ENCODE peak calls at places on chromosomes 2 and 18, in six cellular contexts. R is cardiac fibroblast, A is OCI-LY7, K is spleen, D is fibroblast of mammary gland, N is HepG2. L is an unnamed sample.

GRCh38 chr18:57084331-57085298 is 62.3 kb upstream of the BOD1L2 start:
- DNase-seq in A (peak), R (no peak), D (no peak), N (no peak), K (no peak), L (peak)

GRCh38 chr2:209642146-209642815 is 129.4 kb upstream of the UNC80 start:
- DNase-seq in R (peak), D (peak), K (no peak), N (no peak), A (no peak), L (no peak)

GRCh38 chr2:26511466-26511865 is 33.5 kb upstream of the OTOF start:
- DNase-seq in K (peak), R (no peak), N (no peak), A (no peak), D (no peak), L (no peak)

GRCh38 chr2:138115664-138116063 is 151.4 kb downstream of the HNMT start:
- DNase-seq in D (peak), A (no peak), K (no peak), R (peak), N (no peak), L (no peak)

GRCh38 chr2:126723281-126723815 is 67.4 kb downstream of the GYPC start:
- DNase-seq in R (no peak), A (no peak), N (no peak), K (no peak), D (no peak), L (no peak)

GRCh38 chr2:143877056-143877455 is 642.9 kb downstream of the ZEB2 start:
- DNase-seq in D (no peak), A (no peak), K (no peak), N (no peak), R (no peak), L (no peak)

GRCh38 chr2:79223539-79223938 is 64.0 kb upstream of the REG3A start:
- DNase-seq in N (no peak), K (no peak), R (no peak), A (no peak), D (no peak), L (no peak)

GRCh38 chr18:28175047-28175929 is 1.6 kb downstream of the CDH2 start:
- DNase-seq in A (no peak), D (peak), N (peak), R (peak), K (peak), L (no peak)

GRCh38 chr2:78615956-78616355 is 409.5 kb upstream of the REG3G start:
- DNase-seq in R (no peak), N (no peak), K (no peak), A (no peak), D (no peak), L (no peak)

GRCh38 chr2:127324635-127325034 is 30.7 kb upstream of the ERCC3 start:
- DNase-seq in D (peak), R (peak), N (peak), K (no peak), A (peak), L (no peak)

GRCh38 chr2:8409461-8410260 is 272.2 kb upstream of the ID2 start:
- DNase-seq in A (no peak), R (no peak), D (peak), N (no peak), K (no peak), L (no peak)

GRCh38 chr18:77112161-77112801 is 20.3 kb downstream of the MBP start:
- DNase-seq in N (no peak), R (no peak), D (peak), K (no peak), A (no peak), L (no peak)

GRCh38 chr2:231425811-231426703 is 30.5 kb downstream of the B3GNT7 start:
- DNase-seq in D (no peak), A (no peak), N (no peak), K (peak), R (no peak), L (no peak)

GRCh38 chr2:26344581-26345283 is 1.2 kb upstream of the SELENOI start:
- DNase-seq in D (peak), A (no peak), N (peak), K (no peak), R (peak), L (no peak)

GRCh38 chr18:79597176-79598045 is 82.2 kb upstream of the CTDP1 start:
- DNase-seq in D (no peak), K (peak), R (no peak), A (no peak), N (no peak), L (no peak)

GRCh38 chr2:232838406-232838874 is 31.6 kb upstream of the SNORC start:
- DNase-seq in K (peak), D (peak), R (peak), N (peak), A (peak), L (peak)

GRCh38 chr2:121748202-121748601 is 7.2 kb upstream of the TSN start:
- DNase-seq in K (no peak), A (peak), D (peak), R (peak), N (peak), L (no peak)

GRCh38 chr2:232299927-232300674 is 78.5 kb upstream of the ALPP start:
- DNase-seq in K (no peak), R (no peak), D (no peak), A (no peak), N (no peak), L (no peak)

GRCh38 chr2:85589982-85590791 is 5.4 kb upstream of the RNF181 start:
- DNase-seq in N (peak), A (no peak), K (no peak), D (peak), R (peak), L (no peak)

GRCh38 chr2:807300-807699 is 130.1 kb upstream of the TMEM18 start:
- DNase-seq in D (no peak), K (no peak), N (no peak), R (no peak), A (no peak), L (no peak)

GRCh38 chr2:110873056-110873502 is 140.7 kb downstream of the ACOXL start:
- DNase-seq in N (no peak), R (no peak), A (no peak), K (no peak), D (no peak), L (peak)

GRCh38 chr2:215188078-215188477 is 49.7 kb upstream of the ABCA12 start:
- DNase-seq in N (no peak), D (no peak), A (no peak), R (peak), K (no peak), L (no peak)

GRCh38 chr2:96825057-96825456 is 9.0 kb downstream of the CNNM3 start:
- DNase-seq in N (no peak), K (peak), A (no peak), R (no peak), D (no peak), L (no peak)

GRCh38 chr2:230899786-230900185 is 25.3 kb downstream of the GPR55 start:
- DNase-seq in K (no peak), R (no peak), D (no peak), N (no peak), A (no peak), L (no peak)

GRCh38 chr18:3262234-3263171 is 570 bp downstream of the MYL12B start:
- DNase-seq in D (no peak), R (peak), N (no peak), K (no peak), A (peak), L (no peak)

GRCh38 chr2:72993147-72993546 is 75.8 kb downstream of the EMX1 start:
- DNase-seq in D (peak), R (peak), A (peak), N (peak), K (peak), L (peak)

GRCh38 chr2:118697771-118698170 is 149.7 kb downstream of the EN1 start:
- DNase-seq in D (peak), N (no peak), R (peak), A (no peak), K (no peak), L (no peak)

GRCh38 chr2:141331127-141331526 is 799.7 kb downstream of the LRP1B start:
- DNase-seq in N (no peak), K (no peak), R (peak), A (no peak), D (peak), L (no peak)

GRCh38 chr2:23330214-23330613 is 54.8 kb upstream of the KLHL29 start:
- DNase-seq in A (no peak), R (peak), N (no peak), D (peak), K (no peak), L (no peak)

GRCh38 chr2:20599861-20600461 is 50.9 kb downstream of the HS1BP3 start:
- DNase-seq in D (no peak), N (no peak), K (peak), A (no peak), R (no peak), L (no peak)

GRCh38 chr2:180924078-180924477 is 56.3 kb upstream of the UBE2E3 start:
- DNase-seq in A (no peak), N (no peak), R (no peak), D (no peak), K (no peak), L (no peak)

GRCh38 chr18:46167971-46168370 is 63.8 kb downstream of the HAUS1 start:
- DNase-seq in A (peak), N (no peak), R (no peak), K (peak), D (no peak), L (peak)

GRCh38 chr2:42128731-42129486 is 40.2 kb upstream of the EML4 start:
- DNase-seq in K (no peak), D (peak), R (peak), A (peak), N (no peak), L (peak)

GRCh38 chr2:42129947-42130346 is 39.2 kb upstream of the EML4 start:
- DNase-seq in N (no peak), A (no peak), D (no peak), K (no peak), R (no peak), L (peak)

GRCh38 chr2:42127425-42128424 is 41.4 kb upstream of the EML4 start:
- DNase-seq in N (peak), D (no peak), A (peak), R (no peak), K (no peak), L (peak)

GRCh38 chr2:42132066-42132965 is 36.8 kb upstream of the EML4 start:
- DNase-seq in N (no peak), R (peak), A (no peak), K (no peak), D (peak), L (no peak)

GRCh38 chr2:42129487-42129852 is 39.7 kb upstream of the EML4 start:
- DNase-seq in A (no peak), D (no peak), K (no peak), R (no peak), N (no peak), L (no peak)
- H3K4me3 ChIP-seq in A (peak), D (no peak), K (no peak), R (no peak), N (no peak), L (no peak)

GRCh38 chr18:48139427-48140347 is 209.2 kb upstream of the SMAD2 start:
- DNase-seq in A (no peak), R (no peak), N (no peak), K (peak), D (no peak), L (no peak)
- TF ChIP-seq CTCF in A (no peak), R (no peak), N (no peak), K (no peak), D (no peak), L (no peak)

GRCh38 chr18:75639468-75639831 is 211.9 kb upstream of the SMIM21 start:
- DNase-seq in K (no peak), N (no peak), A (no peak), D (no peak), R (no peak), L (no peak)

GRCh38 chr18:75643083-75643482 is 215.6 kb upstream of the SMIM21 start:
- DNase-seq in N (no peak), K (no peak), D (no peak), A (no peak), R (no peak), L (no peak)

GRCh38 chr18:75635096-75635495 is 207.6 kb upstream of the SMIM21 start:
- DNase-seq in D (no peak), N (no peak), R (no peak), A (no peak), K (no peak), L (no peak)

GRCh38 chr18:75638223-75638596 is 210.7 kb upstream of the SMIM21 start:
- DNase-seq in A (no peak), K (no peak), D (peak), N (no peak), R (peak), L (no peak)

DNA sequence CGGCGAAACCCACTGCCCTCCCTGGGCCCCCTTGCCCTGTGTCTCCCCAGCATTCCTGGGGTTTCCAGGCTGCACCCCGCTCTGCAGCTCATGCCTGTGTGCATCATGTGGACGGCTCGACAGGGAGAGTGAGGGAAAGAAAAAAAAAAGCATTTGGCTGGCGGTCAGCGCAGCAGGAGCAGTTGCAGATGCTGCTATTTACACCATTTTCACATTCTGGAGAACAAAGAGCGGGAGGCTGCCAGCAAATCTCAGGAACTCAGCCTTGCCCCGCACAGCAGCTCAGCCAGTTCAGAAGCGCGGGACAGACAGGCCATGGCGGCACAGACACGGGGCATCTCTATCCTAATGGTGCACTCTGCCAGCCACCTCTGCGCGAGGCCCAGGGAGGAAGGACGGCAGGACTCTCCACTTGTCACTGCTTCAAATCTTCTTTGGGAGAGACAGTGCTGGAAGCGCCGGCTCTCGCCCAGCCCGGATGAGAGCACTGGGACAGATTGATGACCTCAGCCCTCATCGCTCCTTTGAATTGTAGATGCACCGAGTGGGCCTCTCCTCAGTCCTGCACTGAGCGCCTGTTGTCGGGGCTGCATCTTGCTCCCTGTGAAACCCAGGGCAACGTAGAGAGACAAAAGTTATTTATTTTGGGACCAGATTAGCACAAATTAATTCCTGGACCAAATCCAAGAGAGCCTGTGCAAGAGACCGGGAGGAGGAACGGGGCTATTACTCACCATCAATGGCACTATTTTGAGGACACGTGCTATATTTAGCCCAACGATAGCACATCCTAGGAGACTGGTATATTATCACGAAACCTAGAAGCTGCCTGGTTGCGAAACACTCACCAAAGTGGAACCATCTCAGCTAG is 211.3 kb upstream of the SMIM21 start:
- DNase-seq in D (peak), K (no peak), R (peak), N (no peak), A (no peak), L (no peak)
- H3K4me3 ChIP-seq in D (peak), K (no peak), R (peak), N (no peak), A (no peak), L (no peak)

DNA sequence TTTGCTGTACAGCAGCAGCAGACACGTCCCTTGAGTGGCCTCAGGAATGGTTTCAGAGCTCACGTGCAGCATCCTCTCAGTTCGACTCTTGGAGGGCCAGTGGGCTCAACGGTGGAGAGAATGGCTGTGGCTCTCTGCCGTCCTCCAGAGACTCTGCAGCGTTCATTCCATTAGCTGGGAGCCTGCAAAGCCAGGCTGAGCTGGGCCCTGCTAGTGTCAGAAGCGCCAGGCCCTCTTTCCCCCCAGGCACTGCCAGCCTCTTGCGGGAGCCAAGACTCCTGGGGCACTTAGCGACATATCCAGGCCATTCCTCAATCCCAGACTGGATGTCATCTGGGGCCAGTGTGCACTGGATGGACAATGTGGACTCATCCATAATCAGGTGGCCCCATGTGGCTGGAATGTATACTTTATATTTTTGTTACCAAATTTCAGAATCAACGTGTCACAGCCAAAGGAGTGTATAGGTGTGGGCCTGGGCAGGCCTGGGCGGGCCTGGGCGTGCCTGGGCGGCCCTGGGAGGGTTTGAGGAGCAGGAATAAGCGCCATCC is 125.1 kb upstream of the EPAS1 start:
- DNase-seq in N (peak), D (no peak), R (no peak), A (no peak), K (peak), L (no peak)
- TF ChIP-seq CTCF in N (peak), D (no peak), R (peak), A (no peak), K (no peak), L (no peak)

GRCh38 chr2:25042321-25043240 is 705 bp downstream of the EFR3B start:
- DNase-seq in R (peak), A (no peak), N (no peak), K (no peak), D (peak), L (peak)
- H3K4me3 ChIP-seq in R (peak), A (peak), N (peak), K (peak), D (peak), L (peak)

GRCh38 chr2:212894026-212894425 is 257.4 kb downstream of the IKZF2 start:
- DNase-seq in N (no peak), R (no peak), K (no peak), D (no peak), A (no peak), L (no peak)

GRCh38 chr2:212893216-212893615 is 258.2 kb downstream of the IKZF2 start:
- DNase-seq in A (no peak), N (no peak), R (no peak), D (no peak), K (no peak), L (no peak)

GRCh38 chr2:212891580-212891979 is 259.8 kb downstream of the IKZF2 start:
- DNase-seq in R (no peak), N (no peak), K (no peak), D (no peak), A (no peak), L (no peak)

GRCh38 chr2:212897296-212897695 is 254.1 kb downstream of the IKZF2 start:
- DNase-seq in D (no peak), A (no peak), K (no peak), N (no peak), R (no peak), L (no peak)

GRCh38 chr2:212892193-212892592 is 259.2 kb downstream of the IKZF2 start:
- DNase-seq in D (peak), N (peak), K (no peak), R (peak), A (peak), L (no peak)
- TF ChIP-seq CTCF in D (peak), N (peak), K (no peak), R (peak), A (peak), L (peak)

GRCh38 chr2:160753960-160754359 is 260.4 kb upstream of the RBMS1 start:
- DNase-seq in A (no peak), D (no peak), K (no peak), R (no peak), N (no peak), L (no peak)

GRCh38 chr2:160752475-160753330 is 259.1 kb upstream of the RBMS1 start:
- DNase-seq in D (peak), N (no peak), K (no peak), R (peak), A (no peak), L (no peak)

GRCh38 chr2:160751021-160751420 is 257.4 kb upstream of the RBMS1 start:
- DNase-seq in K (no peak), N (no peak), A (no peak), R (peak), D (peak), L (no peak)

GRCh38 chr2:160756481-160756880 is 262.9 kb upstream of the RBMS1 start:
- DNase-seq in R (no peak), N (no peak), K (no peak), D (no peak), A (no peak), L (no peak)

GRCh38 chr2:160753331-160753654 is 259.7 kb upstream of the RBMS1 start:
- DNase-seq in D (no peak), N (no peak), R (no peak), A (no peak), K (no peak), L (no peak)
- H3K4me3 ChIP-seq in D (no peak), N (no peak), R (no peak), A (no peak), K (no peak), L (no peak)

DNA sequence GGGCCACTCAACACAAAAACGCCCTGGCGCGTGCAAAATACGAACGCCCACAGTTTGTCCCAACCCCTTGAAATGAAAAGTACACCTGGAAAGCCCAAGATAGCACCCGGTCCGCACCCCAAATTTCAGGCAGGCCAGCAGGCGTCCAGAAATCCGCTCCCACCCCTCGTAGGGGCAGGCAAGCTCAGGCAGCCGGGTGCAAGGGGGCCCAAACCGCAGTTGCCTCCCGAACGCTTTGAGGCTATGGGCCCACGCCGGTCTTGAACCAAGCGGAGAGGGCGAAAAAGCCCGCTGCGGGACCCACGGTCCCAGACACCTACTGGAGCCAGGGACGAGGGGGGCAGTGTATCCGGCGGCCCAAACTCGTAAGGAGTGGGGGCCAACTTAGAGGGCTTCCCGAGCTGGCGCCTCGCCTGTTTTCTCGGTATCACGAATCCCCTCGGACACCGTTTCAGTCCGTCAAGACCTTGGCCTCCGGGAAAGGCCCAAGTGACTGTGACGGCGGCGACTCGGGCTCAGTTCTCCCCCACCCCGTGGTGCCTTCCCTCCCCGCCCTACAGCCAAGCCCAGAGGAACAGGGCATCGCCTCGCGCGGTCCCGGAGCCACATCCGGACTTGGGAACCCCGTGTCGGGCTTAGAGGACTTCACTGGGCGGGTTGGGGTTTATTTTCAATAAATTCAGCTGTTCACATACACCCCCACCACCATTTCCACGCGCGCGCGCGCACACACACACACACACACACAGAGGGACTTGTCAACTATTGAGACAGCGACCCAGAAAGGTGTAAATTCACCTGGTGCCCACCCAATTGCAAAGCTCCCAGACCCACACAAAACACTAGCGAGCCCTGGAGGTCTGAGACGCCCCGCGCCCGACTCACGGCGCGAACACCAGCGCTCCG is 6.2 kb upstream of the SATB2 start:
- DNase-seq in R (no peak), N (no peak), A (no peak), K (peak), D (no peak), L (no peak)
- TF ChIP-seq CTCF in R (no peak), N (no peak), A (peak), K (no peak), D (no peak), L (no peak)

GRCh38 chr2:201234167-201235139 is 25.9 kb upstream of the CASP8 start:
- DNase-seq in R (peak), N (no peak), A (peak), D (no peak), K (no peak), L (no peak)
- H3K4me3 ChIP-seq in R (no peak), N (peak), A (peak), D (no peak), K (peak), L (peak)

L was measured in GM06990.